ENCODE peak calls at places on chromosomes 11 and 22, in seven cellular contexts. E is left lung, C is ovary, N is endodermal cell, R is spleen, H is fibroblast of lung, I is colonic mucosa. L is an unnamed sample.

GRCh38 chr22:26550498-26551033 is 38.3 kb upstream of the TFIP11 start:
- DNase-seq in N (peak; percentile 65), R (no peak), H (peak; percentile 99), E (peak; percentile 84), I (no peak), C (no peak), L (peak; percentile 73)

GRCh38 chr11:31110825-31111224 is 258.7 kb downstream of the DCDC1 start:
- DNase-seq in I (no peak), N (no peak), E (no peak), H (no peak), C (no peak), R (no peak), L (no peak)

GRCh38 chr11:59011672-59012071 is 72.4 kb downstream of the GLYATL1 start:
- DNase-seq in C (no peak), I (no peak), H (no peak), E (no peak), R (no peak), N (peak; percentile 85), L (no peak)

GRCh38 chr11:45815747-45816146 is 10.8 kb downstream of the SLC35C1 start:
- DNase-seq in C (no peak), I (no peak), R (peak; percentile 11), E (no peak), H (peak; percentile 23), N (peak; percentile 67), L (no peak)

GRCh38 chr11:30346068-30346688 is 23.3 kb downstream of the ARL14EP start:
- DNase-seq in E (no peak), H (peak; percentile 15), R (no peak), I (no peak), N (no peak), C (no peak), L (no peak)

GRCh38 chr11:33970984-33971466 is 79.1 kb upstream of the LMO2 start:
- DNase-seq in N (peak; percentile 79), E (no peak), H (peak; percentile 47), I (peak; percentile 37), R (no peak), C (no peak), L (peak; percentile 75)

GRCh38 chr11:26331911-26332571 is at the start of gene ANO3:
- DNase-seq in R (no peak), E (peak; percentile 87), H (peak; percentile 84), C (peak; percentile 11), I (peak; percentile 31), N (peak; percentile 97), L (peak; percentile 85)

GRCh38 chr11:12258451-12258850 is 118.9 kb upstream of the PARVA start:
- DNase-seq in H (peak; percentile 70), C (no peak), E (no peak), N (no peak), R (no peak), I (no peak), L (no peak)

GRCh38 chr11:134882671-134883318 is 470.8 kb upstream of the B3GAT1 start:
- DNase-seq in R (no peak), H (no peak), C (no peak), E (no peak), I (no peak), N (no peak), L (no peak)

GRCh38 chr22:24423519-24424000 is 3.8 kb upstream of the ADORA2A start:
- DNase-seq in N (peak; percentile 88), I (peak; percentile 60), R (peak; percentile 95), H (no peak), C (peak; percentile 49), E (peak; percentile 96), L (peak; percentile 57)

GRCh38 chr11:18171377-18172000 is 1.1 kb upstream of the MRGPRX4 start:
- DNase-seq in C (no peak), E (no peak), N (peak; percentile 81), R (no peak), H (peak; percentile 6), I (no peak), L (peak; percentile 66)

GRCh38 chr11:107849791-107850190 is 8.8 kb downstream of the SLC35F2 start:
- DNase-seq in H (no peak), N (no peak), E (no peak), R (no peak), I (no peak), C (no peak), L (no peak)

GRCh38 chr11:92528051-92528450 is 303.4 kb downstream of the FAT3 start:
- DNase-seq in H (peak; percentile 95), R (no peak), C (no peak), I (no peak), N (no peak), E (no peak), L (no peak)

GRCh38 chr11:96242971-96243647 is 99.9 kb downstream of the MAML2 start:
- DNase-seq in N (peak; percentile 95), H (peak; percentile 99), E (peak; percentile 94), R (peak; percentile 94), I (peak; percentile 96), C (peak; percentile 94), L (peak; percentile 97)

GRCh38 chr22:40995821-40996220 is 44.6 kb downstream of the RBX1 start:
- DNase-seq in C (no peak), N (no peak), I (no peak), E (peak; percentile 0), R (no peak), H (no peak), L (no peak)

GRCh38 chr11:60169264-60169915 is 13.5 kb downstream of the MS4A6A start:
- DNase-seq in N (peak; percentile 65), C (no peak), R (no peak), I (no peak), H (peak; percentile 11), E (no peak), L (peak; percentile 31)

GRCh38 chr22:27238935-27239510 is 562.5 kb downstream of the MN1 start:
- DNase-seq in H (peak; percentile 100), I (no peak), R (no peak), N (no peak), C (peak; percentile 92), E (peak; percentile 78), L (peak; percentile 75)

GRCh38 chr11:82906236-82906635 is 4.7 kb downstream of the DDIAS start:
- DNase-seq in N (no peak), H (peak; percentile 30), E (no peak), I (no peak), C (no peak), R (no peak), L (no peak)
- H3K9me3 ChIP-seq in N (peaks cover 8% of the 10 kb centered on the region), H (no peaks in the 10 kb centered on the region), E (no peaks in the 10 kb centered on the region), I (no peaks in the 10 kb centered on the region), C (no peaks in the 10 kb centered on the region), R (no peaks in the 10 kb centered on the region), L (no peaks in the 10 kb centered on the region)

DNA sequence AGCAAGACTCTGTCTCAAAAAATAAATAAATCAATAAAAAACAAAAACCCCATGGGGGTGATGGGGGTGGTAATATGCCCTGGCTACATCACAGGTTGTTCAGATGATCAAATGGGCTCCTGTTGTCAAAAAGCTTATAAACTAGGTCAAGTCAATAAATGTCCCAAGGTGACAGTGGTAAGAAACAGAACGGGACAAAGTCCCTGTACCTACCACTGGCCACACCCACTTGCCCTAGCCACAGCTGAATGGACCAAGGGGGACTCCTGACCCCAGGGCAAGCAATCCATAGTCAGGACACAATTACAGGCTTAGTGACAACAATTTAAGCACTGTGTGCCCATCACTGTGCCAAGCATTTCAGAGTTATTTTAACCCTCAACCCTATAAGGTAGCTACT is 6.0 kb downstream of the NAGA start:
- DNase-seq in C (no peak), H (no peak), E (no peak), R (no peak), N (no peak), I (peak; percentile 35), L (no peak)
- H3K36me3 ChIP-seq in C (no peaks in the 10 kb centered on the region), H (peaks cover 14% of the 10 kb centered on the region), E (no peaks in the 10 kb centered on the region), R (peaks cover 62% of the 10 kb centered on the region), N (peaks cover 30% of the 10 kb centered on the region), I (peaks cover 9% of the 10 kb centered on the region), L (no peaks in the 10 kb centered on the region)

DNA sequence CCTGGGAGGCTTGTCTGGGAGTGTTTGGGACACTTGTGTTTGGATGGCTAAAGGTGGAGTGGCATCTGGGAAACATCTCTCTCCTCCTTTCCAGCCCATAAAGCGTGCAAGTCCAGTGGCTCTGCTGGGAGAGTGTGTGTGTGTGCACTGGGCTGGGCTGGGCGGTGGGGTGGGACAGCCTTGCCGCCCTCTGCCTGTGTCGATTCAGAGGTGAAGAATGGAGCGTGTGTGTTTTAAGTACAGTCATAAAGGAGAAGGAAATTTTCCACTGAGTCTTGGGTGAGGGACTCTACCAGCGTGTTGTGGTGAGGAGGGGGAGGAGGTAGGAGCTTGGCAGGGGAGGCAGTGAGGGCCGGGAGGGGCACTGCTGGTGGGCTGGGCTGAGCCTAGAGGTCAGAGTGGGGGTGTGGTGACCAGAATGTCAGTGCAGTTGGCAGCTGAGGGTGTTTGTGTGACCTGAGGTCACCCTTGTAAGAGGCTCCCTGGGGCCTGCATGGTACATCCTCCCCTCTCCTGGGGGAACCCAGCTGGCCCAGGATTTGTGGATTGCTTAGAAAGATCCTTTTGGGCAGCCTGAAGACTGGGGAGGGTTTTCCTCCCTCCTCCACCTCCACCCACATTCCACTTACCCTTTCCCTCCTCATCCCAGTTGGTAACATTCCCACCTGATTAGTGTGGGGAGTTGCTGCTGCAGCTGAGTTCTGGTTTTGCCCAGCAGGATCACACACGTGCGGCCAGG is 1.7 kb downstream of the TIMP3 start:
- DNase-seq in R (no peak), E (no peak), N (peak; percentile 67), H (peak; percentile 85), C (no peak), I (no peak), L (no peak)
- H3K4me1 ChIP-seq in R (peaks cover 54% of the 10 kb centered on the region), E (no peaks in the 10 kb centered on the region), N (peaks cover 3% of the 10 kb centered on the region), H (peaks cover 10% of the 10 kb centered on the region), C (peaks cover 4% of the 10 kb centered on the region), I (no peaks in the 10 kb centered on the region), L (peaks cover 26% of the 10 kb centered on the region)

GRCh38 chr22:16699336-16699735 is 106.7 kb upstream of the CCT8L2 start:
- DNase-seq in E (no peak), I (no peak), N (no peak), R (no peak), C (no peak), H (no peak), L (no peak)
- H3K9me3 ChIP-seq in E (no peaks in the 10 kb centered on the region), I (no peaks in the 10 kb centered on the region), N (peaks cover 12% of the 10 kb centered on the region), R (no peaks in the 10 kb centered on the region), C (no peaks in the 10 kb centered on the region), H (no peaks in the 10 kb centered on the region), L (no peaks in the 10 kb centered on the region)

DNA sequence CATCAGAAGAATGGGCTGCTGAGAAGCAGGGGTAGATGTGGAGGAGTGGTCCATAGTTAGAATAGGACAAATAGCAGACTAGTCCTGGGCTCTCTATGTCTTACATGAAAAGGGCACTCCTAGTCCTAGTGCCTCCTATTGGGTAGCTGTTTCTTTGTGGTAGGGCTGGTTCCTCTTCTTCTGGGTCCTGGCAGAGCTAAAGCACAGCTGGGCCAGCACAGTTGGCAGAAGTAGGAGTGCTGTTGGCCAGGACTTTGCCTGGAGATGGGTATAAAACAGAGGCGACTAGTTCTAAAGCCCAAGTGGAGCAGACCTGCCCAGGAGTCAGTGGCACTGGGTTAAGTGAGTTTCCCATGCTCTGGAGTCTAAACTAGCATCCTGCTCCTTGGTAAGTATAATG is 55.2 kb downstream of the PPFIBP2 start:
- DNase-seq in E (no peak), C (no peak), H (no peak), N (no peak), R (no peak), I (no peak), L (no peak)
- H3K36me3 ChIP-seq in E (no peaks in the 10 kb centered on the region), C (no peaks in the 10 kb centered on the region), H (no peaks in the 10 kb centered on the region), N (peaks cover 39% of the 10 kb centered on the region), R (peaks cover 11% of the 10 kb centered on the region), I (no peaks in the 10 kb centered on the region), L (no peaks in the 10 kb centered on the region)

DNA sequence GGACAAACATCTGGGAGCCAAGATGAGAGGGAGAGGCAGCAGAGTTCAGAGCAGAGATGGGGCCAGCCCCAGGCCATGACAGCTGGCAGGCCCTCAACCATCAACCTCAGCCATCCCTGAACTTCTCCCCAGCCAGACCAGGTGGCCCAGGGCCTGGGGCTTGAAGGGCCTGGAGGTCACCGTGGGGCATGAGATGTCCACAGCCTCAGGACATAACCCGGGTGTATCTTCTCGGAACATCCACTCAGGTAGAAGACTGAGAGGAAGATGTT is 12.4 kb upstream of the SLC39A13 start:
- DNase-seq in N (no peak), C (no peak), I (no peak), E (peak; percentile 68), H (no peak), R (peak; percentile 74), L (no peak)
- H3K4me1 ChIP-seq in N (no peaks in the 10 kb centered on the region), C (no peaks in the 10 kb centered on the region), I (peaks cover 5% of the 10 kb centered on the region), E (peaks cover 4% of the 10 kb centered on the region), H (peaks cover 10% of the 10 kb centered on the region), R (peaks cover 95% of the 10 kb centered on the region), L (peaks cover 11% of the 10 kb centered on the region)